ENCODE peak calls at places on chromosome 5, in five cellular contexts. N, S, X, V and E are unnamed samples.

GRCh38 chr5:1894243-1894642 is 11.5 kb upstream of the IRX4 start:
- DNase-seq in N (no peak), S (no peak), X (no peak), V (no peak), E (no peak)

GRCh38 chr5:64874753-64875152 is 106.0 kb downstream of the CWC27 start:
- DNase-seq in N (no peak), S (no peak), X (no peak), V (no peak), E (no peak)

GRCh38 chr5:111983459-111983858 is 226.5 kb upstream of the NREP start:
- DNase-seq in N (no peak), S (no peak), X (no peak), V (no peak), E (peak; percentile 70)

GRCh38 chr5:108720416-108720815 is 27.3 kb upstream of the FER start:
- DNase-seq in N (no peak), S (no peak), X (no peak), V (peak; percentile 21), E (peak; percentile 3)

GRCh38 chr5:132294728-132295504 is 722 bp downstream of the SLC22A4 start:
- DNase-seq in N (peak; percentile 79), S (no peak), X (peak; percentile 27), V (peak; percentile 79), E (peak; percentile 82)

GRCh38 chr5:178425621-178426068 is 164.5 kb downstream of the COL23A1 start:
- DNase-seq in N (no peak), S (no peak), X (no peak), V (no peak), E (no peak)

GRCh38 chr5:174726916-174727793 is 2.8 kb downstream of the MSX2 start:
- DNase-seq in N (no peak), S (no peak), X (no peak), V (no peak), E (no peak)

GRCh38 chr5:175701797-175702196 is 43.9 kb downstream of the HRH2 start:
- DNase-seq in N (no peak), S (no peak), X (no peak), V (no peak), E (no peak)

GRCh38 chr5:1041225-1042186 is 32.9 kb downstream of the NKD2 start:
- DNase-seq in N (no peak), S (no peak), X (no peak), V (no peak), E (peak; percentile 53)

GRCh38 chr5:73391441-73391871 is 57.1 kb downstream of the FOXD1 start:
- DNase-seq in N (no peak), S (no peak), X (no peak), V (peak; percentile 59), E (no peak)

GRCh38 chr5:159210846-159211245 is 1.5 kb upstream of the RNF145 start:
- DNase-seq in N (no peak), S (no peak), X (no peak), V (no peak), E (no peak)

GRCh38 chr5:13624283-13625074 is 320.0 kb downstream of the DNAH5 start:
- DNase-seq in N (no peak), S (no peak), X (no peak), V (no peak), E (peak; percentile 43)

GRCh38 chr5:103120607-103121200 is 603 bp downstream of the PPIP5K2 start:
- DNase-seq in N (no peak), S (no peak), X (no peak), V (peak; percentile 6), E (peak; percentile 30)

GRCh38 chr5:383621-384020 is 59.4 kb upstream of the EXOC3 start:
- DNase-seq in N (no peak), S (no peak), X (no peak), V (no peak), E (no peak)

GRCh38 chr5:130400091-130400490 is 495.8 kb downstream of the CHSY3 start:
- DNase-seq in N (peak; percentile 52), S (no peak), X (no peak), V (no peak), E (peak; percentile 88)

GRCh38 chr5:81852277-81853004 is 101.5 kb upstream of the SSBP2 start:
- DNase-seq in N (peak; percentile 7), S (peak; percentile 29), X (peak; percentile 51), V (peak; percentile 34), E (no peak)

GRCh38 chr5:1747079-1747802 is 52.4 kb downstream of the MRPL36 start:
- DNase-seq in N (no peak), S (no peak), X (no peak), V (no peak), E (no peak)

GRCh38 chr5:1437452-1437851 is 7.8 kb downstream of the SLC6A3 start:
- DNase-seq in N (peak; percentile 41), S (no peak), X (peak; percentile 4), V (peak; percentile 26), E (peak; percentile 35)

GRCh38 chr5:146042628-146043279 is 62.6 kb downstream of the PLAC8L1 start:
- DNase-seq in N (peak; percentile 33), S (no peak), X (peak; percentile 27), V (peak; percentile 80), E (peak; percentile 92)

GRCh38 chr5:168600409-168600808 is 21.2 kb upstream of the PANK3 start:
- DNase-seq in N (no peak), S (no peak), X (no peak), V (no peak), E (no peak)

GRCh38 chr5:68406767-68407232 is 191.2 kb downstream of the PIK3R1 start:
- DNase-seq in N (peak; percentile 51), S (no peak), X (no peak), V (no peak), E (peak; percentile 2)

GRCh38 chr5:64971990-64972389 is 203.3 kb downstream of the CWC27 start:
- DNase-seq in N (no peak), S (no peak), X (no peak), V (no peak), E (no peak)

GRCh38 chr5:472656-473343 is 29.8 kb downstream of the EXOC3 start:
- DNase-seq in N (peak; percentile 76), S (peak; percentile 79), X (peak; percentile 54), V (peak; percentile 78), E (peak; percentile 80)

GRCh38 chr5:166724284-166724683 is 1567.2 kb upstream of the WWC1 start:
- DNase-seq in N (peak; percentile 8), S (no peak), X (no peak), V (no peak), E (peak; percentile 31)

GRCh38 chr5:127988149-127988755 is 95.3 kb upstream of the SLC12A2 start:
- DNase-seq in N (peak; percentile 88), S (no peak), X (peak; percentile 48), V (peak; percentile 96), E (peak; percentile 97)

GRCh38 chr5:73454379-73455036 is 5.9 kb upstream of the FOXD1 start:
- DNase-seq in N (peak; percentile 83), S (no peak), X (peak; percentile 86), V (peak; percentile 62), E (peak; percentile 84)

GRCh38 chr5:135481387-135481786 is 29.2 kb upstream of the TIFAB start:
- DNase-seq in N (no peak), S (no peak), X (no peak), V (no peak), E (no peak)

GRCh38 chr5:135473956-135474670 is 22.0 kb upstream of the TIFAB start:
- DNase-seq in N (no peak), S (no peak), X (no peak), V (no peak), E (no peak)

GRCh38 chr5:135477594-135477993 is 25.4 kb upstream of the TIFAB start:
- DNase-seq in N (no peak), S (no peak), X (no peak), V (no peak), E (no peak)

GRCh38 chr5:135478938-135479337 is 26.8 kb upstream of the TIFAB start:
- DNase-seq in N (no peak), S (no peak), X (no peak), V (no peak), E (no peak)

DNA sequence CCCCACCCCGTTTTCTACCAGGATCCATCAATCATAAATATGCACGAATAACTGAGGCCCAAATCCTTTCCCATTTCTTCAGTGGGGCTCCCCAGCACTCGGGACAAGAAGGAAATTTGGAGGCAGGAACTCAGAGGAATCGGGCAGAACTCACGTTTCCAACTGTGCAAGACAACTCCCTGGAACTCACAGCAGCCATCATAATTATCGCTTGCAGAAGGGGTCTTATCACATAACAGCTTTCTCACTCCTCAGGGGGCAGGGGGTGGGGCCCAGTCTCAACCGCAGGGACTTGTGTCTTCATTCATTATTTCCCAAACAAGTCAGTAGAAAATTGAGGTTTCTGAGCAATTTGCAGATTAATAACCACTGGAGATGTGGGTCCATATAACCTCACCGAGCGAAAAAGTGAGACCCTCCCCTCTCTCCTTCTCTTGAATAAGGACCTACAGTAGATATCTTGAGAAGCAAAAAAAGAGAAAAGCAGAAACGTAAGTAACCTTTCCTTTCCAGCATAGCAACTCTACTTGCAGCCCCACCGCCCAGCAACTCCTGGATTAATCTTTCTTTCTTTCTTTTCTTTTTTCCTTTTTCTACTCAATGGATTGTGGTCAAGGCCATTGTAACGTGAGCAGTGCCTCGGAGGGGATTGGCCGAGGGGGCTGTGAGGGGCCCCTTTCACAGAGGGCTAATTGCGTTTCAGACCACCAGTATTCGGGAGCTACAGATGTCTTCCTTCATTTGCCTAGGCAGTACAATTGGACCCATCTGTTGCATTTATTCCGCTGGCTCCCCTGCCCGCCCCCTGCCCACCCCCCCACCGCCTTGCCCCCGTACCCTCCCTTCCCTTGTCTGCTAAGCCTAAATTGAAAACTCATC is 24.7 kb upstream of the TIFAB start:
- DNase-seq in N (no peak), S (no peak), X (no peak), V (no peak), E (no peak)
- H3K4me2 ChIP-seq in N (no peak overlapping the region), S (peak overlapping the region; percentile 36), X (no peak overlapping the region), V (no peak overlapping the region), E (no peak overlapping the region)

DNA sequence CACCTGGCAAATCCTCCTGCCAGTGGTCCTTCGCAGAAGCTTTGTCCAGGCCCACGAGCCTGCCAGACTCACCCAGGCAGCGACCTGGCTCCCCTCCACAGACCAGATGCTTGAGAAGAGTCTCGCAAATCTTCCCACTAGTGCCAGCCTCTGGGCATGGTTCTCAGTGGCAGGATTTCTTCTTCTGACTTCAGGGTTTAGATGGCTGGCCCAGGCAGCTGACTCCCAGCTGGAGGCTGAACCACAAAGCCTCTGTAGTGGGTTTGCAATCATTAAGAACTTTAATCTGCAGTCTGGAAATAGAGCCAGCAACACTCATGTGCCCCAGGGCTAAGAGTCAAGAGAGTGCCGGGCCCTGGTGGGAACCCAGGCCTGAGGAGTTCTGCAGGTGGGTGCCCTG is 90.6 kb upstream of the ICE1 start:
- DNase-seq in N (no peak), S (no peak), X (no peak), V (no peak), E (no peak)
- H3K4me2 ChIP-seq in N (no peak overlapping the region), S (no peak overlapping the region), X (no peak overlapping the region), V (no peak overlapping the region), E (no peak overlapping the region)

GRCh38 chr5:43556857-43557593 is at the start of gene PAIP1:
- DNase-seq in N (peak; percentile 90), S (peak; percentile 83), X (peak; percentile 64), V (peak; percentile 86), E (peak; percentile 89)

GRCh38 chr5:43555895-43556606 is 826 bp downstream of the PAIP1 start:
- DNase-seq in N (peak; percentile 62), S (peak; percentile 41), X (peak; percentile 6), V (peak; percentile 16), E (peak; percentile 56)

GRCh38 chr5:43561346-43561745 is 4.5 kb upstream of the PAIP1 start:
- DNase-seq in N (no peak), S (no peak), X (no peak), V (no peak), E (no peak)

GRCh38 chr5:43563321-43563720 is 6.4 kb upstream of the PAIP1 start:
- DNase-seq in N (no peak), S (no peak), X (no peak), V (no peak), E (no peak)

GRCh38 chr5:43560128-43560527 is 3.3 kb upstream of the PAIP1 start:
- DNase-seq in N (no peak), S (no peak), X (no peak), V (peak; percentile 77), E (peak; percentile 23)
- H3K4me2 ChIP-seq in N (no peak overlapping the region), S (no peak overlapping the region), X (no peak overlapping the region), V (no peak overlapping the region), E (no peak overlapping the region)

GRCh38 chr5:150406120-150407096 is 6.3 kb downstream of the CD74 start:
- DNase-seq in N (no peak), S (no peak), X (no peak), V (no peak), E (no peak)
- H3K4me2 ChIP-seq in N (no peak overlapping the region), S (no peak overlapping the region), X (no peak overlapping the region), V (no peak overlapping the region), E (no peak overlapping the region)